ENCODE peak calls at places on chromosome 7, in nine cellular contexts. P, W, V, A, T, S, L, X and B are unnamed samples.

GRCh38 chr7:30531286-30531685 is 26.7 kb upstream of the GGCT start:
- DNase-seq in L (peak), S (no peak), X (peak), W (no peak), A (peak), P (no peak), V (no peak), T (no peak), B (peak)

GRCh38 chr7:118312966-118313365 is 88.5 kb downstream of the ANKRD7 start:
- DNase-seq in T (no peak), L (no peak), W (no peak), X (no peak), V (no peak), P (no peak), A (no peak), S (no peak), B (no peak)

GRCh38 chr7:141158562-141158961 is 84.7 kb downstream of the TMEM178B start:
- DNase-seq in V (peak), X (peak), S (peak), P (peak), L (peak), W (no peak), T (peak), A (peak), B (peak)

GRCh38 chr7:120421151-120421651 is 148.2 kb downstream of the KCND2 start:
- DNase-seq in X (no peak), P (no peak), V (no peak), W (no peak), T (no peak), S (no peak), L (no peak), A (no peak), B (no peak)

GRCh38 chr7:101998904-101999236 is 181.4 kb downstream of the CUX1 start:
- DNase-seq in S (peak), T (no peak), W (peak), A (no peak), L (no peak), V (no peak), P (no peak), X (no peak), B (no peak)

GRCh38 chr7:80334908-80335307 is 177.0 kb downstream of the GNAT3 start:
- DNase-seq in X (no peak), L (no peak), T (no peak), V (no peak), S (no peak), P (peak), W (no peak), A (no peak), B (no peak)

GRCh38 chr7:85630904-85631582 is 444.2 kb upstream of the SEMA3D start:
- DNase-seq in W (peak), L (peak), P (peak), T (no peak), V (no peak), S (no peak), A (peak), X (no peak), B (peak)

GRCh38 chr7:32586291-32587221 is 91.3 kb downstream of the AVL9 start:
- DNase-seq in P (peak), A (peak), X (no peak), V (peak), S (peak), T (no peak), L (peak), W (no peak), B (peak)

GRCh38 chr7:112692333-112692732 is 97.9 kb downstream of the TMEM168 start:
- DNase-seq in T (no peak), V (no peak), P (no peak), L (no peak), A (no peak), X (no peak), W (no peak), S (no peak), B (no peak)

GRCh38 chr7:86326847-86327246 is 316.9 kb upstream of the GRM3 start:
- DNase-seq in P (no peak), A (no peak), V (no peak), T (no peak), X (no peak), L (no peak), S (no peak), W (no peak), B (no peak)

GRCh38 chr7:73706122-73707044 is 13.1 kb downstream of the STX1A start:
- DNase-seq in T (no peak), X (no peak), P (no peak), S (peak), V (peak), W (no peak), A (peak), L (peak), B (peak)

GRCh38 chr7:22117222-22117621 is 171.5 kb upstream of the CDCA7L start:
- DNase-seq in L (no peak), S (no peak), V (no peak), A (no peak), W (no peak), X (no peak), T (no peak), P (no peak), B (peak)

GRCh38 chr7:69619619-69620018 is 21.3 kb downstream of the AUTS2 start:
- DNase-seq in V (no peak), X (no peak), P (no peak), A (no peak), W (no peak), S (no peak), T (no peak), L (no peak), B (no peak)

GRCh38 chr7:41183741-41184140 is 519.1 kb downstream of the INHBA start:
- DNase-seq in P (no peak), S (no peak), A (no peak), X (no peak), V (no peak), L (peak), T (no peak), W (no peak), B (no peak)

GRCh38 chr7:135390829-135391228 is 119.1 kb downstream of the CNOT4 start:
- DNase-seq in X (no peak), P (no peak), S (no peak), L (no peak), W (no peak), V (no peak), A (no peak), T (no peak), B (no peak)

GRCh38 chr7:123811056-123811455 is 33.9 kb upstream of the HYAL4 start:
- DNase-seq in V (no peak), X (peak), S (no peak), L (no peak), P (peak), T (no peak), A (no peak), W (no peak), B (peak)

GRCh38 chr7:47327698-47328391 is 254.1 kb downstream of the TNS3 start:
- DNase-seq in L (no peak), T (peak), P (peak), S (peak), A (peak), V (peak), X (peak), W (peak), B (peak)

GRCh38 chr7:11415101-11415500 is 416.9 kb downstream of the THSD7A start:
- DNase-seq in A (no peak), T (no peak), W (no peak), S (no peak), X (no peak), L (peak), V (no peak), P (no peak), B (no peak)

GRCh38 chr7:142717453-142717852 is 31.8 kb upstream of the PRSS1 start:
- DNase-seq in L (no peak), S (no peak), W (no peak), V (no peak), T (no peak), P (no peak), X (no peak), A (no peak), B (no peak)

GRCh38 chr7:117067322-117067721 is 114.0 kb downstream of the ST7 start:
- DNase-seq in V (no peak), A (no peak), W (no peak), P (no peak), T (no peak), L (no peak), X (no peak), S (peak), B (peak)

GRCh38 chr7:7843972-7844371 is 124.6 kb upstream of the GLCCI1 start:
- DNase-seq in A (no peak), T (no peak), V (no peak), S (no peak), X (no peak), P (no peak), W (no peak), L (no peak), B (peak)

GRCh38 chr7:101411477-101411954 is 48.8 kb downstream of the COL26A1 start:
- DNase-seq in V (no peak), X (no peak), L (no peak), S (no peak), T (no peak), P (no peak), A (no peak), W (no peak), B (peak)

GRCh38 chr7:44693641-44694313 is 54.9 kb upstream of the ZMIZ2 start:
- DNase-seq in A (peak), S (peak), X (peak), L (no peak), W (no peak), V (peak), T (no peak), P (peak), B (peak)

GRCh38 chr7:10412426-10413019 is 561.1 kb upstream of the PHF14 start:
- DNase-seq in X (peak), T (peak), A (peak), W (peak), L (peak), S (peak), V (peak), P (peak), B (peak)

GRCh38 chr7:44256459-44256858 is 55.7 kb downstream of the YKT6 start:
- DNase-seq in W (no peak), A (no peak), S (no peak), V (no peak), P (no peak), L (no peak), X (no peak), T (no peak), B (no peak)

GRCh38 chr7:22856437-22856836 is 33.8 kb upstream of the TOMM7 start:
- DNase-seq in X (no peak), A (no peak), L (no peak), S (no peak), T (no peak), V (no peak), W (no peak), P (no peak), B (no peak)

GRCh38 chr7:2157473-2158279 is 75.1 kb downstream of the MAD1L1 start:
- DNase-seq in P (peak), X (no peak), W (peak), T (peak), V (peak), A (peak), L (peak), S (peak), B (peak)

GRCh38 chr7:83976302-83976701 is 218.3 kb downstream of the SEMA3A start:
- DNase-seq in T (peak), S (peak), W (peak), A (peak), V (no peak), L (peak), P (peak), X (peak), B (peak)

GRCh38 chr7:99143853-99144672 is at the start of gene SMURF1:
- DNase-seq in S (peak), V (peak), A (peak), X (peak), L (peak), P (peak), T (peak), W (peak), B (peak)

GRCh38 chr7:23597908-23598224 is 684 bp downstream of the CCDC126 start:
- DNase-seq in T (no peak), V (no peak), P (no peak), S (no peak), L (no peak), A (no peak), W (no peak), X (no peak), B (no peak)

GRCh38 chr7:130112662-130113425 is 42.5 kb downstream of the KLHDC10 start:
- DNase-seq in S (no peak), A (no peak), T (no peak), P (no peak), W (no peak), V (no peak), L (no peak), X (no peak), B (no peak)
- H3K27ac ChIP-seq in S (no peak), A (no peak), T (peak), P (no peak), W (no peak), V (no peak), L (no peak), X (no peak), B (no peak)

GRCh38 chr7:35248576-35249536 is 5.0 kb downstream of the TBX20 start:
- DNase-seq in X (no peak), S (peak), L (peak), W (no peak), P (no peak), A (no peak), T (no peak), V (no peak), B (no peak)

GRCh38 chr7:35249537-35249907 is 4.4 kb downstream of the TBX20 start:
- DNase-seq in P (no peak), L (peak), A (no peak), T (no peak), X (no peak), S (peak), W (no peak), V (no peak), B (no peak)

GRCh38 chr7:35250941-35251340 is 3.0 kb downstream of the TBX20 start:
- DNase-seq in P (no peak), X (no peak), A (no peak), T (no peak), S (peak), L (no peak), W (no peak), V (no peak), B (no peak)

GRCh38 chr7:35250452-35250851 is 3.4 kb downstream of the TBX20 start:
- DNase-seq in P (no peak), V (no peak), T (no peak), L (no peak), X (no peak), W (no peak), A (no peak), S (peak), B (no peak)

DNA sequence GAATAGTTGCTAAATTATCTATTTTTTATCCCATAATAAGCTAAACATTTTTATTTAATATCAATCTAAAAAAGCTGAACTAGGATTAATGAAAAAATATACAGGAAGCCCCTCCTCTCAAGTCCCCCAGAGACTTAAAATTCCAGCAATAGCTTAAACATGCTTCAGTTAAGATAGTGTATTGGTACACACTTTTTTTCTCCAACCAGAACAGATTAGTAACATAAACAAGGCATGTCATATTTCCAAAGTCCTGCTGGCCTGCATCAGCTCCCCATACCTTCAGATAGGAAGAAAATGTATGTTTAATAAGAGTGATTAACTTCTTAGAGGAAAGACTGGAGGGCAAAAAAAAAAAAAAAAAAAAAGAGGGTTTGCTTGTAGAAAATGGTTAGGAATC is 7.1 kb downstream of the TBX20 start:
- DNase-seq in V (no peak), P (no peak), X (no peak), T (no peak), W (no peak), L (no peak), A (no peak), S (peak), B (no peak)
- H3K4me3 ChIP-seq in V (no peak), P (no peak), X (no peak), T (no peak), W (no peak), L (no peak), A (no peak), S (no peak), B (no peak)

DNA sequence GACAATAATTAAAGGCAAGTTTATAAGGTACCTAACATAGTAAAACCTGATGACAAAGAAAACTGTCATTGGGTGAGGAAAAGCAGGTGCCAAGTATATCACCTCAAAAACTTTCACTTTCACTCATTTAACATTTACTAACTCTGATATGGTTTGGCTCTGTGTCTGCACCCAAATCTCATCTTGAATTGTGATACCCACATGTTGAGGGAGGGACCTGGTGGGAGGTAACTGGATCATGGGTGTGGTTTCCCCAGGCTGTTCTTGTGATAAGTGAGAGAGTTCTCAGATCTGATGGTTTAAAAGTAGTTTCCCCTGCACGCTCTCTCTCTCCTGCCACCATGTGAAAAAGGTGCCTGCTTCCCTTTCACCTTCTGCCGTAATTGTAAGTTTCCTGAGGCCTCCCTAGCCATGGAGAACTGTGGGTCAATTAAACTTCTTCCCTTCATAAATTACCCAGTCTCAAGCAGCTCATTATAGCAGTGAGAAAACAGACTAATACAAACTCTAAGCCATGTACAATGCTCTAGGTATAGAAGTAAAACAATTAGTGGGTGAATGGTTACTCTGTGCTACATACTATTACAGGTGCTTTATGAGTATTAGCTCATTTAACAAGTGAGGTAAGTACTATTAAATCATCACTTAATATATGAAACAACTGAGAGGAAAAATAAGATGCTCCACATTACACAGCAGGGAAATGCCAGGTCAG is 199.0 kb downstream of the CHCHD3 start:
- DNase-seq in L (no peak), A (no peak), X (no peak), P (no peak), T (no peak), W (no peak), V (no peak), S (no peak), B (no peak)
- H3K4me2 ChIP-seq in L (no peak), A (no peak), X (no peak), P (no peak), T (no peak), W (no peak), V (no peak), S (no peak), B (no peak)

DNA sequence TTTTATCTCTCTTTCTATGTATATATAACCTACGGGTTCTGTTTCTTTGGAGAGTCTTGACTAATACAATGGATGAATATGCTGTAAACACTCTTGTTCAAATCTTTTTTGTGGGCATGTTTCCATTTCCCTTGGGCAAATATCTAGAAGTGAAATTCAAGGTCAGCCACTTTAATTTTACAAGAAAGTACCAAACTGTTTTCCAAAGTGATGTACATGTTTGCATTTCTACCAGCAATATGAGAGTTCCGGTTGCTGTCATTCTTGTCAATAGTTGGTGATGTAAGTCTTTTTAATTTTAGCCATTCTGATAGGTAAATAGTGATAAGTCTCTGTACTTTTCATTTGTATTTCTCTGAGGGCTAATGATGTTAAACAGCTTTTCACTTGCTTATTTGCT is 48.4 kb downstream of the PDK4 start:
- DNase-seq in X (no peak), W (no peak), S (no peak), T (no peak), A (no peak), P (no peak), V (no peak), L (peak), B (no peak)
- H3K27ac ChIP-seq in X (no peak), W (no peak), S (no peak), T (no peak), A (no peak), P (no peak), V (no peak), L (no peak), B (no peak)

DNA sequence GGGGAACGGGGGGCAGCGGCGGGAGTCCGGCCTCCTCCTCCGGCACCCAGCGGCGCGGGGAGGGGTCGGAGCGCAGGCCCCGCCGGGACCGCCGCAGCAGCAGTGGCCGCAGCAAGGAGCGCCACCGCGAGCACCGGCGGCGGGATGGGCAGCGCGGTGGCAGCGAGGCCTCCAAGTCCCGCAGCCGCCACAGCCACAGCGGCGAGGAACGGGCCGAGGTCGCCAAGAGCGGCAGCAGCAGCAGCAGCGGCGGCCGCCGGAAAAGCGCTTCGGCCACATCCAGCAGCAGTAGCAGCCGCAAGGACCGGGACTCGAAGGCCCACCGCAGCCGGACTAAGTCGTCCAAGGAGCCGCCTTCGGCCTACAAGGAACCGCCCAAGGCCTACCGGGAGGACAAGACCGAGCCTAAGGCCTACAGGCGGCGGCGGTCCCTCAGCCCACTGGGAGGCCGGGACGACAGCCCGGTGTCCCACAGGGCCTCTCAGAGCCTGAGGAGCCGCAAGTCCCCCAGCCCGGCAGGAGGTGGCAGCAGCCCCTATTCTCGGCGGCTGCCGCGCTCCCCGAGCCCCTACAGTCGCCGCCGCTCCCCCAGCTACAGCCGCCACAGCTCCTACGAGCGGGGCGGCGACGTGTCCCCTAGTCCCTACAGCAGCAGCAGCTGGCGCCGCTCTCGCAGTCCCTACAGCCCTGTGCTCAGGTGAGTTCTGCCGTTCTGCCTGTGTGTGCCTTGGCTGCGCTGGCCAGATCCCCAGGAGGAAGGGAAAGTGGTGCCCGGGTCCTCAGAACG is 1.3 kb downstream of the CDK13 start:
- DNase-seq in V (peak), L (peak), X (peak), T (peak), W (peak), P (peak), A (peak), S (peak), B (peak)
- H3K4me3 ChIP-seq in V (peak), L (peak), X (peak), T (peak), W (peak), P (peak), A (peak), S (peak), B (peak)

GRCh38 chr7:106050002-106050742 is 61.9 kb downstream of the SYPL1 start:
- DNase-seq in W (peak), P (peak), X (peak), S (no peak), T (peak), A (peak), L (peak), V (peak), B (peak)

GRCh38 chr7:106047146-106047545 is 65.0 kb downstream of the SYPL1 start:
- DNase-seq in T (no peak), X (no peak), L (no peak), S (no peak), V (no peak), W (no peak), A (no peak), P (no peak), B (no peak)

GRCh38 chr7:106047818-106048490 is 64.2 kb downstream of the SYPL1 start:
- DNase-seq in T (no peak), X (peak), S (no peak), L (no peak), A (no peak), P (no peak), W (no peak), V (no peak), B (no peak)

GRCh38 chr7:106049139-106049725 is 62.9 kb downstream of the SYPL1 start:
- DNase-seq in P (no peak), A (no peak), X (no peak), W (no peak), T (no peak), L (no peak), S (no peak), V (no peak), B (no peak)

GRCh38 chr7:106048621-106049020 is 63.5 kb downstream of the SYPL1 start:
- DNase-seq in S (no peak), V (no peak), X (no peak), L (no peak), P (no peak), A (no peak), W (no peak), T (no peak), B (no peak)
- H3K4me2 ChIP-seq in S (no peak), V (no peak), X (no peak), L (no peak), P (no peak), A (no peak), W (no peak), T (no peak), B (no peak)